ENCODE peak calls at places on chromosomes 11 and 22, in six cellular contexts. G is BE2C, B is mesothelial cell of epicardium, W is left ventricle myocardium inferior, H is AG04449, P is MM.1S. N is an unnamed sample.
A peak's percentile ranks its signal among the peaks of the same experiment; 100 is the strongest.

GRCh38 chr11:124085583-124085982 is 29.7 kb upstream of the VWA5A start:
- DNase-seq in G (no peak), B (no peak), W (no peak), H (no peak), P (no peak), N (no peak)

GRCh38 chr11:2301631-2302272 is at the start of the genes C11orf21 and TSPAN32:
- DNase-seq in G (no peak), B (no peak), W (peak; percentile 69), H (no peak), P (no peak), N (no peak)

GRCh38 chr11:46333129-46333947 is 13.9 kb upstream of the DGKZ start:
- DNase-seq in G (no peak), B (no peak), W (no peak), H (no peak), P (no peak), N (no peak)

GRCh38 chr11:118136826-118137225 is 15.8 kb downstream of the SCN4B start:
- DNase-seq in G (no peak), B (no peak), W (no peak), H (no peak), P (no peak), N (no peak)

GRCh38 chr11:56905936-56906335 is 82.8 kb upstream of the OR5AK2 start:
- DNase-seq in G (no peak), B (no peak), W (no peak), H (no peak), P (no peak), N (no peak)

GRCh38 chr11:129935723-129936122 is 40.3 kb upstream of the NFRKB start:
- DNase-seq in G (no peak), B (no peak), W (no peak), H (no peak), P (no peak), N (no peak)

GRCh38 chr11:81792416-81792815 is 941.2 kb downstream of the FAM181B start:
- DNase-seq in G (no peak), B (no peak), W (no peak), H (no peak), P (no peak), N (no peak)

GRCh38 chr22:28231423-28231822 is 312.4 kb upstream of the PITPNB start:
- DNase-seq in G (no peak), B (no peak), W (no peak), H (no peak), P (no peak), N (no peak)

GRCh38 chr22:28435271-28435825 is 244.3 kb downstream of the TTC28 start:
- DNase-seq in G (no peak), B (no peak), W (peak; percentile 44), H (no peak), P (no peak), N (no peak)

DNA sequence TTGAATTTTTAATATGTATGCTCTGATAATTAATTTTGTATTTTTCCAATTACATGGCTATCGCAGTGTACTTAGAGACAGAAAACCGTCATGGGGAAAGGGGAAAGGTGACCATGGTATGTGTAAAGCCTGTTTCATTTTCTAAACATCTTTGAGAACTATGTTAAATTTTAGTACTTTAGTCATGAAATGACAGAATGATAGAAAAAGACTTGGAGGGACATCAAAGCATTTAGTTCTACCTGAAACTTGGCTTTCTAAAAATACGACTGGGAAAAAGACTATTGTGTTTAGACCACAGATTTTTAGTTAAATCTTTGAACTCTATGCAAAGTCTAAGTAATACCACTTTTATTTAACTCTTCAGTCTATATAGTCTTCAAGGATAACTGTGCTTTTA is 54.1 kb downstream of the MAML2 start:
- DNase-seq in G (no peak), B (no peak), W (no peak), H (no peak), P (peak; percentile 55), N (peak; percentile 17)
- TF ChIP-seq CTCF in G (no peak), B (no peak), W (no peak), H (no peak), P (no peak), N (no peak)

DNA sequence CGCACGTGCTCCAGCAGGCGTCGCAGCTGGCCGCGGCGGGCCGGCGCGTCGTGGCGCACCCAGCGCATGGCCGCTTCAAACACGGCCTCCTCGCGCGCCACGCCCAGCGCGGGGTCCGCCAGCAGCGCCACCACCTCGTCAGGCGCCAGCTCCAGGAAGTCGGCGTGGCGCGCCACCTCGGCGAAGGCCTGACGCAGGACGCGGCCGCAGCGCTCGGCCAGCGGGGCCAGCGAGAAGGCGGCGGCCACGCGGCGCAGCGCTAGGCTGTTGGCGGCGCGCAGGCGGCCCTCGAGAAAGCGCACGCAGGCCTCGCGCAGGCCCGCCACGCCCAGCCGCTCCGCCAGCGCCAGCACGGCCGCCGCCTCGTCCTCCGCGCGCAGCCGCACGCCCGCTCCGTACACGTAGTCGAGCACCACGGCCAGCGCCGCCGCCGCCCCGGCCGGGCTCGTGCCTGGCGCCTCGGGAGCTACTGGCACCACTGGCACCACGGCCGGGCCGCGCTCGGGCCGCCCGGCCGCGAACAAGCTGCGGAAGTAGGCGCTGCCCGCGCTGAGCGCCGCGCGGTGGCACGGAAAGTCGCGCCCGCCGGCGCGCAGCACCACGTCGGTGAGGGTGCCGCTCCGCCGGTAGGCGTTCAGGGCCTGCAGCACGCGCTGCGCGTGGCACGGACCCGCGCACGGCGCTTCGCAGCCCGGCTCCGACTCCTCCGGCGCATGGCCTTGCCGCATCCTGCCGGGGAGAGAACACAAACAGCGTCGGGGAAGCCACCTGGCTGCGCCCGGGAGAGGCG is 2.9 kb downstream of the KLHL35 start:
- DNase-seq in G (peak; percentile 77), B (peak; percentile 53), W (peak; percentile 60), H (no peak), P (no peak), N (peak; percentile 72)
- TF ChIP-seq CTCF in G (no peak), B (no peak), W (no peak), H (no peak), P (no peak), N (peak; percentile 0)

GRCh38 chr11:68020575-68020974 is 9.9 kb upstream of the NDUFS8 start:
- DNase-seq in G (peak; percentile 65), B (no peak), W (no peak), H (no peak), P (no peak), N (no peak)
- TF ChIP-seq CTCF in G (peak; percentile 60), B (no peak), W (peak; percentile 35), H (peak; percentile 64), P (peak; percentile 36), N (peak; percentile 14)

GRCh38 chr11:74672332-74672955 is 58.8 kb downstream of the CHRDL2 start:
- DNase-seq in G (no peak), B (no peak), W (no peak), H (no peak), P (no peak), N (peak; percentile 8)
- TF ChIP-seq CTCF in G (no peak), B (no peak), W (no peak), H (no peak), P (no peak), N (no peak)

GRCh38 chr11:128448981-128449713 is 138.2 kb downstream of the ETS1 start:
- DNase-seq in G (no peak), B (no peak), W (no peak), H (no peak), P (no peak), N (no peak)

GRCh38 chr11:128451651-128452470 is 135.5 kb downstream of the ETS1 start:
- DNase-seq in G (no peak), B (no peak), W (peak; percentile 62), H (no peak), P (no peak), N (no peak)

GRCh38 chr11:128450882-128451647 is 136.3 kb downstream of the ETS1 start:
- DNase-seq in G (no peak), B (no peak), W (no peak), H (no peak), P (no peak), N (no peak)

GRCh38 chr11:128447233-128447632 is 140.1 kb downstream of the ETS1 start:
- DNase-seq in G (no peak), B (no peak), W (no peak), H (no peak), P (no peak), N (no peak)

DNA sequence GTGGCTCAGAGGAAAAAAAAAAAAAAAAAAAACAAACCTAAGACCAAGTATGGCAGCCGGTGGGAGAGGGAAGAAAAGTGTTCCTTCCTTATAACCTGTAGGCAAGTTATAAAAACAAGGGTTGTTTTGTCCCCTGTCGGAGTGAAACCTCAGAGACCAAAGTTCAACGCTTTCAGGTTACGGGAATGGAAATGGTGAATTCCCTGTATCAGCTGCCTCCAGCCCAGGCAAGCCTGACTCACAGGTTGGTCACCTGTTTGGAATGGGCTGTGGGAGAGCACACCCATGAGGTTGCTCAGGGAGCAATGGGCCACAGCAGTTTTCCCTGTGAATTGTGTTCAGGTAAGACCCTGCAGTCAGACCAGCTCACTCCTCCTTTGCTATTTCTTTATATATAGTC is 138.9 kb downstream of the ETS1 start:
- DNase-seq in G (no peak), B (no peak), W (no peak), H (no peak), P (no peak), N (no peak)
- TF ChIP-seq CTCF in G (no peak), B (no peak), W (no peak), H (no peak), P (no peak), N (no peak)

GRCh38 chr11:93517611-93518010 is 25.6 kb downstream of the SMCO4 start:
- DNase-seq in G (peak; percentile 75), B (no peak), W (no peak), H (no peak), P (no peak), N (no peak)
- TF ChIP-seq CTCF in G (no peak), B (no peak), W (no peak), H (no peak), P (no peak), N (no peak)

GRCh38 chr11:36090351-36091245 is 146.7 kb downstream of the LDLRAD3 start:
- DNase-seq in G (no peak), B (no peak), W (no peak), H (no peak), P (no peak), N (no peak)
- TF ChIP-seq CTCF in G (no peak), B (no peak), W (no peak), H (no peak), P (no peak), N (no peak)

GRCh38 chr11:64269380-64270234 is 14.9 kb downstream of the BAD start:
- DNase-seq in G (peak; percentile 92), B (peak; percentile 91), W (peak; percentile 98), H (peak; percentile 99), P (peak; percentile 99), N (peak; percentile 91)
- TF ChIP-seq CTCF in G (no peak), B (no peak), W (no peak), H (no peak), P (peak; percentile 11), N (no peak)

GRCh38 chr11:132464939-132465338 is 1067.4 kb downstream of the OPCML start:
- DNase-seq in G (no peak), B (no peak), W (no peak), H (no peak), P (no peak), N (no peak)
- TF ChIP-seq CTCF in G (no peak), B (no peak), W (no peak), H (no peak), P (no peak), N (no peak)

N was measured in GM10248.